ENCODE peak calls at places on chromosome 9, in five cellular contexts. W is H54, S is aorta, G is iPS-NIHi11, P is mesendoderm. I is an unnamed sample.

GRCh38 chr9:4333231-4333740 is 33.4 kb upstream of the GLIS3 start:
- DNase-seq in W (no peak), S (no peak), P (no peak), G (no peak), I (no peak)

GRCh38 chr9:128415222-128415621 is 5.4 kb upstream of the CERCAM start:
- DNase-seq in S (no peak), G (no peak), P (no peak), W (no peak), I (no peak)

GRCh38 chr9:133759146-133759900 is 21.2 kb upstream of the SARDH start:
- DNase-seq in W (no peak), P (no peak), S (peak; percentile 86), G (peak; percentile 94), I (peak; percentile 67)

GRCh38 chr9:20189871-20190270 is 401.0 kb upstream of the SLC24A2 start:
- DNase-seq in G (peak; percentile 14), S (no peak), W (no peak), P (peak; percentile 65), I (no peak)

GRCh38 chr9:133119461-133120342 is 1.3 kb downstream of the RALGDS start:
- DNase-seq in P (no peak), G (no peak), S (no peak), W (no peak), I (no peak)

GRCh38 chr9:30103647-30104394 is 2280.6 kb upstream of the ACO1 start:
- DNase-seq in G (no peak), P (no peak), S (no peak), W (no peak), I (no peak)

GRCh38 chr9:137445275-137445807 is 4.2 kb upstream of the ENTPD8 start:
- DNase-seq in W (peak; percentile 96), P (peak; percentile 71), G (peak; percentile 75), S (peak; percentile 93), I (peak; percentile 87)

GRCh38 chr9:134299883-134300282 is 26.4 kb upstream of the RXRA start:
- DNase-seq in S (peak; percentile 31), W (no peak), P (no peak), G (no peak), I (no peak)

I was measured in tibial artery.